ENCODE peak calls at places on chromosomes 13 and 19, in eight cellular contexts. R is brain microvascular endothelial cell, B is OCI-LY7, I is AG10803, D is breast epithelium, U is WERI-Rb-1, A is A673, F is cardiac muscle cell. N is an unnamed sample.

GRCh38 chr13:32902898-32903297 is 113.3 kb upstream of the KL start:
- DNase-seq in B (no peak), U (no peak), A (no peak), F (peak), D (peak), R (no peak), I (peak), N (no peak)

GRCh38 chr19:1794424-1795185 is 17.5 kb downstream of the ATP8B3 start:
- DNase-seq in R (no peak), B (no peak), F (no peak), U (peak), D (no peak), A (no peak), I (no peak), N (no peak)

GRCh38 chr19:49117677-49118564 is 1.0 kb downstream of the C19orf73 start:
- DNase-seq in B (peak), R (no peak), D (no peak), U (no peak), F (no peak), I (no peak), A (no peak), N (no peak)

GRCh38 chr13:94195715-94196114 is 283.8 kb downstream of the DCT start:
- DNase-seq in A (no peak), B (no peak), U (no peak), R (peak), I (peak), F (peak), D (no peak), N (no peak)

GRCh38 chr13:34108396-34108795 is 290.4 kb downstream of the RFC3 start:
- DNase-seq in U (no peak), B (no peak), I (no peak), F (peak), D (no peak), R (peak), A (no peak), N (no peak)

GRCh38 chr13:33228645-33229445 is 56.7 kb downstream of the STARD13 start:
- DNase-seq in A (peak), F (peak), B (peak), D (no peak), U (no peak), R (peak), I (peak), N (no peak)

GRCh38 chr19:1469936-1470863 is 8.8 kb downstream of the C19orf25 start:
- DNase-seq in B (peak), R (no peak), D (peak), A (peak), F (no peak), U (peak), I (peak), N (no peak)

GRCh38 chr19:4974855-4975469 is 6.0 kb downstream of the KDM4B start:
- DNase-seq in D (no peak), I (no peak), F (no peak), B (no peak), R (no peak), U (no peak), A (no peak), N (no peak)

GRCh38 chr19:35247526-35248309 is 1.1 kb upstream of the LSR start:
- DNase-seq in A (no peak), F (no peak), I (no peak), R (no peak), D (peak), U (peak), B (peak), N (peak)

GRCh38 chr13:110298566-110299321 is 8.2 kb downstream of the COL4A1 start:
- DNase-seq in D (no peak), B (no peak), F (peak), R (peak), I (no peak), U (no peak), A (no peak), N (no peak)

GRCh38 chr19:31943778-31944177 is 401.6 kb upstream of the ZNF507 start:
- DNase-seq in F (no peak), R (no peak), B (no peak), A (no peak), U (no peak), D (no peak), I (no peak), N (no peak)

GRCh38 chr13:106143392-106143791 is 392.1 kb downstream of the EFNB2 start:
- DNase-seq in A (no peak), I (peak), B (no peak), R (no peak), F (no peak), U (no peak), D (no peak), N (no peak)

GRCh38 chr19:3099347-3100145 is 5.4 kb downstream of the GNA11 start:
- DNase-seq in B (no peak), A (no peak), R (no peak), I (no peak), D (no peak), F (no peak), U (no peak), N (no peak)

GRCh38 chr19:1668339-1669123 is 16.1 kb upstream of the TCF3 start:
- DNase-seq in F (peak), R (no peak), U (peak), I (no peak), B (no peak), D (no peak), A (no peak), N (no peak)

GRCh38 chr13:72255908-72256307 is 388.9 kb upstream of the DACH1 start:
- DNase-seq in D (no peak), U (peak), R (peak), A (peak), B (no peak), I (peak), F (peak), N (peak)

GRCh38 chr13:41061075-41061913 is at the start of gene WBP4:
- DNase-seq in A (peak), R (peak), U (peak), D (peak), I (peak), B (peak), F (peak), N (peak)

GRCh38 chr13:41060723-41061074 is 610 bp upstream of the WBP4 start:
- DNase-seq in F (peak), R (no peak), U (peak), I (peak), D (peak), B (peak), A (peak), N (no peak)

GRCh38 chr13:41059896-41060722 is 1.2 kb upstream of the WBP4 start:
- DNase-seq in I (peak), B (peak), A (peak), D (peak), U (peak), F (peak), R (peak), N (no peak)

GRCh38 chr13:41058229-41059070 is 2.9 kb upstream of the WBP4 start:
- DNase-seq in A (no peak), F (no peak), I (no peak), D (no peak), B (no peak), R (no peak), U (no peak), N (no peak)

GRCh38 chr13:41059466-41059865 is 1.8 kb upstream of the WBP4 start:
- DNase-seq in U (no peak), R (no peak), B (peak), I (peak), A (peak), F (no peak), D (no peak), N (no peak)
- H3K4me3 ChIP-seq in U (peak), R (peak), B (peak), I (peak), A (peak), F (peak), D (peak), N (peak)

GRCh38 chr19:45994456-45994988 is 745 bp upstream of the CCDC61 start:
- DNase-seq in R (no peak), I (peak), F (no peak), D (no peak), A (no peak), U (no peak), B (no peak), N (no peak)
- H3K4me3 ChIP-seq in R (peak), I (peak), F (peak), D (peak), A (peak), U (peak), B (peak), N (peak)

DNA sequence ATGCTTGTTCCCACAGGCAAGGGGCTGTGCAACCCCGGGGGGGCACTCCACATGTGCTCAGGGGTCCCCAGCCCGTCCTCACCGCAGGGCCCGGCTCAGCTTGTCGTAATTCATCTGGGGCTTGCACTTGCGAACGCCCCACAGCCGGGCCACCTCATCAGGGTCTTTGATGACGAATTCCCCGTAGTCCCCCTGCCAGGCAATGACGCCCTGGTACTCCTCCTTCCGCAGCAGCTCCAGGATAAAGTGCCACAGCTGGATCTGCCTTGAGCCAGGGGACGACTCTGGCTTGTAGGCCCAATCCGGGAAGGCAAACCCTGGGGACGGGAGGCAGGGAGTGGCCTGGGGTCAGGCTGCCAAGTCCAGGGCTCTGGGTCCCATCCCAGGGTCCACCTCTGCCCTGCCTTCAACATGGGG is 4.7 kb downstream of the ERF start:
- DNase-seq in I (no peak), F (no peak), R (no peak), B (no peak), U (no peak), A (peak), D (peak), N (no peak)
- H3K4me3 ChIP-seq in I (peak), F (no peak), R (no peak), B (no peak), U (no peak), A (peak), D (peak), N (no peak)

DNA sequence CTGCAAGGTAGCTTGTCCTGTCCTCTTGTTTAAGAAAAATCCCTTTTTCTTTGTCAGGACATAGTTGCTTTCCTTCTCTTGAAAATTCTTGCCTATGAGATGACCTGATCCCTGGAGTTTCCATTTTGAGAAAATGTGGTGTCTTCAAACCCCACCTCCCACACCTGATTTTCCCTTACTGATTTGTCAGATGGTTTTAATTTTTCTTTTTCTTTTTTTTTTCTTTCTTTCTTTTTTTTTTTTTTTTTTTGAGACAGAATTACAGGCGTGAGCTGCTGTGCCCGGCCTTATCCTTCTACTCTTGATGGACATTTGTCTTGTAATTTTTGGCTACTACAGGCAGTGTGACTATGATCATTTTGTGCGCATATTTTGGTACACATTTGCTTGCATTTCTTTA is 1.2 kb downstream of the ZNF345 start:
- DNase-seq in U (no peak), R (no peak), B (no peak), A (no peak), D (no peak), I (no peak), F (no peak), N (no peak)
- H3K4me3 ChIP-seq in U (peak), R (no peak), B (peak), A (peak), D (peak), I (peak), F (peak), N (peak)

GRCh38 chr19:38304866-38305429 is 897 bp downstream of the C19orf33 start:
- DNase-seq in B (no peak), R (no peak), U (peak), I (no peak), F (no peak), A (no peak), D (peak), N (peak)

GRCh38 chr19:38306236-38306635 is 2.2 kb downstream of the C19orf33 start:
- DNase-seq in A (no peak), F (no peak), R (no peak), I (no peak), U (no peak), B (no peak), D (no peak), N (no peak)

GRCh38 chr19:38304352-38304865 is 358 bp downstream of the C19orf33 start:
- DNase-seq in B (no peak), I (no peak), R (no peak), F (no peak), U (no peak), A (no peak), D (no peak), N (no peak)

GRCh38 chr19:38307076-38307475 is 3.0 kb downstream of the C19orf33 start:
- DNase-seq in U (no peak), I (no peak), A (no peak), B (no peak), F (no peak), R (no peak), D (no peak), N (no peak)

GRCh38 chr19:38303517-38304351 is at the start of gene C19orf33:
- DNase-seq in F (no peak), U (no peak), D (peak), A (no peak), I (no peak), R (no peak), B (no peak), N (no peak)
- H3K4me3 ChIP-seq in F (no peak), U (no peak), D (peak), A (no peak), I (no peak), R (no peak), B (no peak), N (no peak)

N was measured in LNCaP clone FGC.